ENCODE peak calls at places on chromosomes 12 and 14, in six cellular contexts. D, H, G, Y, A and B are unnamed samples.

GRCh38 chr12:91877022-91877421 is 268.6 kb downstream of the BTG1 start:
- DNase-seq in G (no peak), H (peak; percentile 64), Y (peak; percentile 88), D (peak; percentile 52), A (no peak), B (no peak)

GRCh38 chr12:52910248-52910883 is 5.5 kb upstream of the KRT8 start:
- DNase-seq in A (no peak), D (no peak), H (no peak), Y (no peak), G (no peak), B (no peak)

GRCh38 chr14:74202113-74202512 is 37.1 kb upstream of the VSX2 start:
- DNase-seq in A (no peak), D (no peak), H (no peak), Y (no peak), G (no peak), B (peak; percentile 4)

GRCh38 chr12:42643881-42644579 is 54.5 kb upstream of the PRICKLE1 start:
- DNase-seq in Y (no peak), A (no peak), D (no peak), H (no peak), G (no peak), B (no peak)

GRCh38 chr14:69917287-69917686 is 38.1 kb downstream of the SMOC1 start:
- DNase-seq in A (no peak), G (no peak), H (no peak), Y (no peak), D (no peak), B (no peak)

GRCh38 chr12:121765573-121765972 is 27.9 kb downstream of the RHOF start:
- DNase-seq in Y (no peak), D (no peak), H (no peak), A (peak; percentile 71), G (no peak), B (no peak)

GRCh38 chr14:69818760-69819191 is 21.7 kb upstream of the SLC10A1 start:
- DNase-seq in D (no peak), H (peak; percentile 19), G (peak; percentile 34), Y (no peak), A (peak; percentile 29), B (no peak)

GRCh38 chr12:122021193-122021821 is 377 bp upstream of the BCL7A start:
- DNase-seq in D (no peak), Y (peak; percentile 80), H (peak; percentile 31), G (no peak), A (peak; percentile 37), B (no peak)

GRCh38 chr14:45135181-45135580 is 549 bp upstream of the FANCM start:
- DNase-seq in Y (no peak), G (no peak), D (no peak), A (no peak), H (no peak), B (no peak)

GRCh38 chr12:123808167-123808566 is 46.1 kb downstream of the DNAH10 start:
- DNase-seq in H (no peak), Y (no peak), G (no peak), A (no peak), D (no peak), B (no peak)

GRCh38 chr14:30681752-30682355 is 59.7 kb downstream of the SCFD1 start:
- DNase-seq in G (no peak), D (no peak), Y (no peak), H (no peak), A (no peak), B (no peak)

GRCh38 chr14:75959031-75959430 is 22.8 kb downstream of the TGFB3 start:
- DNase-seq in A (no peak), G (no peak), D (no peak), H (no peak), Y (peak; percentile 66), B (no peak)

GRCh38 chr12:59113831-59114273 is 193.5 kb upstream of the LRIG3 start:
- DNase-seq in A (peak; percentile 66), Y (no peak), G (peak; percentile 71), H (peak; percentile 78), D (peak; percentile 83), B (no peak)

GRCh38 chr14:85714046-85714445 is 184.1 kb downstream of the FLRT2 start:
- DNase-seq in A (no peak), D (no peak), G (no peak), Y (no peak), H (no peak), B (no peak)

GRCh38 chr12:75704664-75705063 is 193.3 kb upstream of the KRR1 start:
- DNase-seq in H (no peak), D (no peak), Y (no peak), A (no peak), G (no peak), B (no peak)

GRCh38 chr12:122064780-122065588 is 13.6 kb upstream of the MLXIP start:
- DNase-seq in H (no peak), Y (no peak), D (no peak), G (no peak), A (peak; percentile 83), B (no peak)

GRCh38 chr12:15863258-15863835 is 18.8 kb upstream of the STRAP start:
- DNase-seq in H (no peak), D (no peak), A (no peak), G (no peak), Y (no peak), B (no peak)

GRCh38 chr14:96567289-96567899 is 65.2 kb downstream of the PAPOLA start:
- DNase-seq in A (no peak), D (no peak), H (no peak), G (no peak), Y (no peak), B (no peak)

GRCh38 chr14:75259510-75259855 is 19.1 kb upstream of the FOS start:
- DNase-seq in Y (no peak), A (no peak), D (no peak), H (no peak), G (no peak), B (no peak)

GRCh38 chr14:77653473-77653872 is 37.0 kb upstream of the SPTLC2 start:
- DNase-seq in Y (peak; percentile 82), H (no peak), D (no peak), G (no peak), A (no peak), B (no peak)

GRCh38 chr12:109870648-109871047 is 9.7 kb downstream of the GLTP start:
- DNase-seq in D (no peak), H (no peak), Y (no peak), G (no peak), A (no peak), B (no peak)

GRCh38 chr12:107761502-107761904 is 566 bp upstream of the PRDM4 start:
- DNase-seq in H (no peak), Y (peak; percentile 78), D (no peak), A (no peak), G (no peak), B (no peak)

GRCh38 chr14:50619569-50620141 is 48.5 kb downstream of the SAV1 start:
- DNase-seq in A (no peak), H (no peak), D (no peak), G (no peak), Y (no peak), B (no peak)

GRCh38 chr14:55092326-55092725 is 36.7 kb upstream of the LGALS3 start:
- DNase-seq in A (no peak), D (no peak), H (no peak), G (no peak), Y (no peak), B (no peak)

GRCh38 chr12:2836004-2836403 is 1.2 kb upstream of the NRIP2 start:
- DNase-seq in Y (no peak), A (no peak), H (no peak), D (no peak), G (no peak), B (no peak)

GRCh38 chr12:98935847-98936246 is 290.8 kb downstream of the APAF1 start:
- DNase-seq in A (no peak), Y (no peak), D (no peak), H (no peak), G (no peak), B (no peak)

GRCh38 chr12:120835657-120836056 is 68.5 kb downstream of the SPPL3 start:
- DNase-seq in Y (no peak), D (no peak), G (no peak), H (no peak), A (no peak), B (no peak)

GRCh38 chr14:23366163-23366921 is 1.4 kb upstream of the EFS start:
- DNase-seq in G (peak; percentile 29), H (peak; percentile 42), A (peak; percentile 83), D (no peak), Y (peak; percentile 70), B (no peak)
- TF ChIP-seq POLR2A in G (peak; percentile 33), H (peak; percentile 44), A (peak; percentile 69), D (no peak), Y (no peak), B (peak; percentile 36)

DNA sequence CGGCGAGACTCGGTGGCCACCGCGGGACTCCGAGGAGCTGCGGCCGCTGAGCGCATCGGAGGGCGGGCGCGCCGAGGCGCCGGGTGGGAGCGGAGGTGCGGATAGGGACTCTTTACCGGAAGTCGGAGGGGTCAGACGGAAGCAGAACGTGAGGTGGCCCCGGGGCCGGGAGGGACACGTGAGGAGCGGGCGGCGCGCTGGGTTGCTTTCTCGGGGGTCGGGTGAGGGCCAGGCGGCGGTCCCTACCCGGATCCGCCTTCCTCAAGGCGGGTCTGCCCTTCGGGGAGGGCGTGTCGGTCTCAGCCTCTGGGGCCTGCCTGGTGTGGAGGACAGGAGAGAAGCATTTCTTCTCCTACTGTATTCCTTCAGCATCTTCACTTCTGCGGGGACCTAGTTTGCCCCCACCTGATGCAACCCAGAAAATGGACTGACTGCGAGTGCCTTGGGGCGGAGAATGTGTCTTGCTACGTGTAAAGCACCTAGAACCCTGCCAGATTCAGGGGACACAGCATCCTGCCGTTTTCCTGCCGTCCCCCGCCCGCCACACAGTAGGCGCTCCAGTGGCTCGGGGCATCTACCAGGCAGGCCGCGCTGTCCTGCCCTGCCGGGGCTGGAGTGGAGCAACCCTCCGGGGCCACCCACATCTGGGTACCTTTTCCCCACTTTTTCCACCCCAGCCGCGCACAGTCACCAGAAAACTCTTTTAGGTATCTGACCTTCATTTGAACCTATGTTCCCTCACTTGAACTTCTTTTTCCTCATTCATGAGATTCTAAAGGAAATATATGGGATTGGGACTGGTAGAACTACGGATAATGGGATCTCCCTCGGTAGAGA is 562 bp upstream of the ATXN2 start:
- DNase-seq in D (peak; percentile 85), G (peak; percentile 92), H (peak; percentile 93), A (peak; percentile 91), Y (peak; percentile 95), B (peak; percentile 98)
- TF ChIP-seq POLR2A in D (no peak), G (peak; percentile 52), H (peak; percentile 84), A (peak; percentile 71), Y (no peak), B (peak; percentile 82)

GRCh38 chr12:56333197-56333678 is 562 bp downstream of the PAN2 start:
- DNase-seq in D (no peak), G (no peak), A (no peak), Y (peak; percentile 74), H (no peak), B (no peak)
- TF ChIP-seq POLR2A in D (no peak), G (no peak), A (no peak), Y (no peak), H (no peak), B (no peak)

DNA sequence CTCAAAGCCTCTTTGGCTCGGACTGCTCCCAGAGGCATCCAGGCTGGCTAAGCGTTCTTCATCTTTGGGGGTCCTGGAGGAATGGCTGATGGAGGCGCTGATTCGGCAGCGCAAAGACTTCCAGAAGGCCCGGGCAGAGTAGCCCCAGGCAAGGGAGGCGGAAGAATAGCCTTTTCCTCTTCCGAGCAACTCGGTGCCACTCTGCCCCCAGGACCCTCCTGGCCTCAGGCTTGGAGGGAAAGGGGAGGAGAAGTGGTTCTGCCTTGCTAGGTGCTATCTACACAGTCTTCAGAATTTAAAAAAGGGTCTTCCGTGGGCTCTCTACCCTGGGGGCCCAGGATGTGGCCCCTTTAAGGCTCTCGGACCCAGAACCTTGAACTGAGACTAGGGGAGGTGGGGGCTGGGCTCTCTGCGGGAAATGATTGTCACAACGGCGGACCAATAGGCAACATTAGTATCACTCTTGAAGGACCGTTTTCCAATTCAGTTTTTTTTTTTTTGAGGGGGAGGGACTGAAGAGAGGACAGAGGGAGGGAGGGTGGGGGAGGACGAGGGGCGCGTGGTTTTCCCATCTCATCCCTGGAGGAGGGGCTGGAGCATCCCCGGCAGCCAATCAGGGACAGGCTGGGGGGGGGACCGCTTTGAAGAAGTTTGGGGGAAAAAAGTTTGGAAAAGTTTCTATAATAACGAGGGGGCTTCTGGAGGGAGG is at the start of gene NFATC4:
- DNase-seq in G (peak; percentile 80), Y (no peak), A (peak; percentile 83), H (peak; percentile 84), D (peak; percentile 70), B (peak; percentile 94)
- TF ChIP-seq POLR2A in G (peak; percentile 19), Y (no peak), A (no peak), H (no peak), D (no peak), B (no peak)